ENCODE peak calls at places on chromosomes 5 and 9, in eight cellular contexts. L is hepatocyte, I is mammary epithelial cell, Z is GM23338, X is HepG2, R is fibroblast of lung, F is GM23248, G is endothelial cell of umbilical vein. V is an unnamed sample.

GRCh38 chr9:2727966-2728613 is 10.8 kb downstream of the KCNV2 start:
- DNase-seq in G (peak), I (peak), L (peak), F (peak), X (peak), R (peak), Z (peak), V (peak)

GRCh38 chr9:122223435-122223834 is 5.3 kb downstream of the LHX6 start:
- DNase-seq in L (no peak), X (no peak), G (no peak), Z (no peak), I (no peak), R (no peak), F (no peak), V (no peak)

GRCh38 chr9:15231788-15232635 is 75.0 kb downstream of the TTC39B start:
- DNase-seq in X (peak), Z (peak), F (peak), R (peak), G (peak), L (peak), I (peak), V (peak)

GRCh38 chr5:149445739-149446369 is 66.8 kb upstream of the IL17B start:
- DNase-seq in X (peak), F (peak), R (peak), G (peak), Z (no peak), I (peak), L (peak), V (no peak)

GRCh38 chr9:133716564-133717112 is 21.5 kb downstream of the SARDH start:
- DNase-seq in L (no peak), X (no peak), R (no peak), Z (no peak), F (no peak), G (no peak), I (no peak), V (no peak)

GRCh38 chr5:139392678-139393496 is 2.0 kb downstream of the PROB1 start:
- DNase-seq in F (peak), L (peak), R (peak), I (no peak), X (no peak), Z (peak), G (peak), V (peak)

GRCh38 chr5:9774472-9775079 is 144.4 kb upstream of the TAS2R1 start:
- DNase-seq in L (peak), I (peak), X (peak), G (no peak), Z (peak), R (peak), F (peak), V (no peak)

GRCh38 chr9:14485366-14485765 is 171.4 kb upstream of the NFIB start:
- DNase-seq in X (no peak), I (peak), F (peak), L (no peak), Z (no peak), G (no peak), R (peak), V (no peak)

GRCh38 chr5:78430816-78431215 is 70.4 kb downstream of the SCAMP1 start:
- DNase-seq in Z (no peak), X (no peak), R (no peak), F (peak), G (no peak), I (no peak), L (no peak), V (no peak)

GRCh38 chr9:83196946-83197345 is 134.0 kb upstream of the RASEF start:
- DNase-seq in L (no peak), X (no peak), I (peak), R (peak), F (no peak), Z (no peak), G (no peak), V (no peak)

GRCh38 chr5:132557425-132557805 is 638 bp downstream of the RAD50 start:
- DNase-seq in X (peak), L (peak), I (peak), Z (peak), G (peak), F (peak), R (peak), V (peak)

GRCh38 chr5:168047043-168047668 is 244.3 kb upstream of the WWC1 start:
- DNase-seq in X (peak), G (no peak), L (peak), Z (peak), I (peak), F (peak), R (peak), V (peak)

GRCh38 chr5:142244440-142244839 is 80.4 kb downstream of the SPRY4 start:
- DNase-seq in X (no peak), I (no peak), G (no peak), R (no peak), L (no peak), F (no peak), Z (no peak), V (no peak)

GRCh38 chr9:121638901-121639592 is 12.4 kb upstream of the DAB2IP start:
- DNase-seq in G (no peak), X (peak), R (no peak), I (no peak), Z (no peak), L (no peak), F (no peak), V (no peak)

GRCh38 chr9:93899609-93900435 is 55.3 kb downstream of the BARX1 start:
- DNase-seq in X (no peak), G (no peak), R (no peak), L (no peak), Z (no peak), I (no peak), F (no peak), V (no peak)

GRCh38 chr9:127877566-127877998 is at the start of gene AK1:
- DNase-seq in X (no peak), I (peak), L (peak), R (peak), G (peak), Z (peak), F (peak), V (no peak)

GRCh38 chr9:13529321-13530104 is 250.0 kb upstream of the MPDZ start:
- DNase-seq in Z (no peak), G (no peak), X (no peak), L (peak), I (peak), F (no peak), R (peak), V (no peak)

GRCh38 chr9:81771606-81772005 is 82.3 kb upstream of the TLE1 start:
- DNase-seq in Z (no peak), X (no peak), G (peak), F (peak), R (peak), I (no peak), L (no peak), V (no peak)

GRCh38 chr5:34410411-34411139 is 245.6 kb upstream of the RAI14 start:
- DNase-seq in Z (peak), L (no peak), I (no peak), R (peak), G (no peak), X (no peak), F (peak), V (no peak)

GRCh38 chr5:124844371-124844770 is 97.9 kb upstream of the ZNF608 start:
- DNase-seq in Z (no peak), G (no peak), L (no peak), R (no peak), F (peak), I (no peak), X (no peak), V (no peak)

GRCh38 chr5:1498623-1499416 is 24.9 kb downstream of the LPCAT1 start:
- DNase-seq in L (no peak), F (no peak), R (no peak), Z (no peak), G (no peak), I (no peak), X (no peak), V (no peak)

GRCh38 chr5:132067941-132068808 is 5.4 kb upstream of the CSF2 start:
- DNase-seq in F (no peak), Z (no peak), G (no peak), L (no peak), I (no peak), X (no peak), R (no peak), V (no peak)

GRCh38 chr9:4832786-4833579 is 40.2 kb downstream of the RCL1 start:
- DNase-seq in X (peak), G (peak), Z (no peak), R (peak), F (peak), L (peak), I (peak), V (no peak)

GRCh38 chr9:121439711-121440110 is 59.9 kb downstream of the GGTA1 start:
- DNase-seq in F (no peak), G (no peak), R (no peak), L (peak), I (no peak), Z (no peak), X (no peak), V (no peak)

GRCh38 chr9:105216440-105217178 is 27.8 kb upstream of the SLC44A1 start:
- DNase-seq in Z (no peak), L (no peak), R (peak), X (peak), F (peak), I (peak), G (no peak), V (no peak)

GRCh38 chr5:176739461-176740051 is 70.8 kb upstream of the UNC5A start:
- DNase-seq in G (no peak), Z (peak), L (no peak), X (no peak), R (no peak), F (no peak), I (no peak), V (no peak)

GRCh38 chr5:14659821-14660607 is 4.5 kb upstream of the OTULIN start:
- DNase-seq in I (peak), Z (no peak), X (no peak), L (no peak), G (no peak), R (peak), F (peak), V (no peak)

GRCh38 chr9:95127249-95128176 is 190.0 kb downstream of the FANCC start:
- DNase-seq in Z (peak), F (peak), R (peak), L (peak), I (peak), X (peak), G (peak), V (peak)

GRCh38 chr5:63727583-63727982 is 234.7 kb downstream of the HTR1A start:
- DNase-seq in F (no peak), I (no peak), G (no peak), L (no peak), X (no peak), Z (no peak), R (no peak), V (no peak)

GRCh38 chr5:140565024-140565779 is 574 bp downstream of the SLC35A4 start:
- DNase-seq in G (peak), X (no peak), R (peak), I (no peak), L (no peak), Z (no peak), F (peak), V (peak)

GRCh38 chr9:90420714-90421513 is 221.7 kb downstream of the DIRAS2 start:
- DNase-seq in L (no peak), I (no peak), R (peak), G (no peak), X (no peak), F (no peak), Z (no peak), V (no peak)

GRCh38 chr5:73094415-73094814 is 26.0 kb upstream of the TMEM171 start:
- DNase-seq in L (no peak), X (no peak), G (no peak), R (no peak), Z (no peak), F (no peak), I (no peak), V (no peak)

GRCh38 chr5:4868140-4868735 is 271.9 kb upstream of the ADAMTS16 start:
- DNase-seq in I (peak), F (peak), R (peak), Z (peak), L (peak), G (no peak), X (peak), V (peak)

GRCh38 chr5:115372121-115372520 is 75.7 kb upstream of the CCDC112 start:
- DNase-seq in F (peak), L (no peak), R (peak), X (no peak), G (no peak), Z (no peak), I (peak), V (no peak)

GRCh38 chr5:42467981-42468524 is 44.8 kb downstream of the GHR start:
- DNase-seq in Z (no peak), X (no peak), R (no peak), L (no peak), G (no peak), F (no peak), I (no peak), V (no peak)

GRCh38 chr5:156936972-156937371 is 26.1 kb downstream of the TIMD4 start:
- DNase-seq in F (no peak), I (no peak), R (no peak), X (no peak), L (no peak), Z (no peak), G (no peak), V (peak)

GRCh38 chr5:171630047-171630669 is 155.5 kb upstream of the SMIM23 start:
- DNase-seq in I (peak), G (peak), X (no peak), R (peak), L (peak), Z (peak), F (peak), V (no peak)

GRCh38 chr9:4397917-4398316 is 92.4 kb upstream of the SLC1A1 start:
- DNase-seq in F (peak), I (peak), G (no peak), X (no peak), R (peak), Z (no peak), L (no peak), V (no peak)

GRCh38 chr9:16542290-16542689 is 328.2 kb downstream of the BNC2 start:
- DNase-seq in X (no peak), R (no peak), L (no peak), F (no peak), I (no peak), G (peak), Z (no peak), V (no peak)

GRCh38 chr5:151571270-151572173 is 19.6 kb downstream of the FAT2 start:
- DNase-seq in I (peak), L (no peak), F (no peak), Z (peak), G (no peak), X (no peak), R (no peak), V (no peak)

DNA sequence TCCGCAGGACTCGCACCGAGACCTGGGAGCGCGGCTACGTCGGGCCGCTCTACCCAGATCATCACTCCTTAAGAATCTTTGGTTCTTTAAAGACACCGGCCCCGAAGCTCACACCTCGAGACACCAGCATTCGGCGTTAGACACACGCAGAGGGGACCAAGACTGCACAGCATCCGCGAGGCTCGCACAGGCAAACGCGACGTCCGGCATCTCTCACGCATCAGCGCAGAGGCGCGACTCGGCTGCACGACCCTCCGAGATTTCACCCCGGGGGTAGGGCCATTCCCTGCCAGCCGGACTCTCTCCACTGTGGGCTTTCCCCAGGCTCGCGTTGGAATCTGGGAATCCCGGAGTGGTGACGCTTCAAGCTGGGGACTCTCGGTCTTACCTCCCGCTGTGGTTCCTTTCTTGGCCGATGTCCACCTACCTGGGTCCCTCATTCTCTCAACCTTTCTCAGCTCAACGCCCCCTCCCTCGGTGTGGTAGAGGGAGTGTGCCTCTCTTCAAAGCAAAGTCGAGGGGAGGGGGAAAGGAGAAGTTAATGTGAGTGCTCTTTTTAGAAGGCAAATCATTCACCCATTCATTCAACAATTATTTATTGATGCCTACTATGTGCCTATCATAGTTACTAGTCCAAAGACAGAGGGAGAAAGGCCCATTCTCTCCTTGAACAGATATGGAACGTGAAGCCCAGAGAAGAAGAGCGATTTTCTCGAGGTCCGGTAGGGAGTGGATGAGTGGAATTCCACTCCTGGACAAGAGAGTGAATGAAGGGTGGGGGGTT is 1.3 kb upstream of the HAND1 start:
- DNase-seq in G (no peak), R (no peak), X (no peak), Z (peak), L (no peak), I (no peak), F (no peak), V (no peak)
- H3K4me3 ChIP-seq in G (no peak), R (no peak), X (no peak), Z (peak), L (no peak), I (no peak), F (no peak), V (no peak)

DNA sequence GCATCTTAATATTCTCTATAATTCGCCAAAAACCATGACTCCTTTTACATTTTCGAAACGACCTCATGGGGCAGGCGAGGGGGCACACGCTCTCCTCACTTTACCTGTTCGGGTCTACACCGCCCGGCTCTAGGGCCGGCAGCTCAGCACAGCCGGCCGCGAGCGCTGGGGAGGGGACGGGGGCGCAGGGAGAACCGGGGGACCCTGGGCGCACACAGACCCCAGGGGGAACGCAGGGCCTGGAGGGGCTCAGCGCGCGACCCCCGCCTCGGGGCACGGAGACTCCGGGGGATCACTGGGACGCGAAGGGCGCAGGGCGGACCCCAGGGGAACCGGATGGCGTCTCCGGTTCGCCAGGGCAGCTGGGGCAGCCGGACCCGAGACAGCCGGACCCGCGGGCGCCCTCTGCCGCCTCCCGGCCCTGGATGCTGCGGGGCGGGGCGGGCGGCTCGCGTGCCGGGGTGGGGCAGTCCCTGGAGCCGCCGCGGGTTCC is at the start of gene AHRR:
- DNase-seq in I (peak), R (peak), Z (peak), F (peak), G (peak), L (peak), X (peak), V (no peak)
- H2AFZ ChIP-seq in I (peak), R (peak), Z (peak), F (peak), G (peak), L (peak), X (no peak), V (no peak)

GRCh38 chr9:33445941-33446506 is 1.4 kb downstream of the AQP3 start:
- DNase-seq in X (no peak), L (no peak), I (no peak), F (no peak), G (no peak), R (no peak), Z (no peak), V (peak)
- H3K4me3 ChIP-seq in X (peak), L (no peak), I (peak), F (no peak), G (no peak), R (no peak), Z (no peak), V (peak)

GRCh38 chr9:92481029-92481633 is 1.2 kb downstream of the ASPN start:
- DNase-seq in I (peak), R (peak), L (no peak), Z (no peak), X (no peak), G (no peak), F (peak), V (no peak)
- H2AFZ ChIP-seq in I (peak), R (peak), L (no peak), Z (no peak), X (no peak), G (no peak), F (peak), V (no peak)

DNA sequence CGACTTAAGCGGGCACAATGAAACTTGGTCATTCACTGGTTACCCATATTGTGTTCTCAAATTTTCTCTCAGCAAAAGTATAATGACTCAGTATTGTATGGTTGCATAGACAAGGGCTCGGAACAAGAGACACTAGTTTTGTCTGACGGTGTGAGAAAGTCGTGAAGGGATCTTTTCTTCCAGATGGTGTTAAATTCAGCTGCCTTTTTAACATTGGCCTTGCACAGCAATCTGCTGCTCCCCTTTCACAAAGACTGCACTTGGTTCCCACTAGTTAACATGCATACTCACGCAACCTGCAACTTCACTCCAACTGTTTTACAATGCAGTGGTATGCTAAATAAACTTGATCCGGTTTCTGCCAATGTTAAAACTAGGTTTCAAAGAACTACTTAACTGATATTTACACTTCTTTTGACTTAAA is 219.2 kb downstream of the MEF2C start:
- DNase-seq in L (no peak), R (peak), I (no peak), X (no peak), F (no peak), G (no peak), Z (peak), V (no peak)
- H3K4me3 ChIP-seq in L (no peak), R (no peak), I (no peak), X (no peak), F (no peak), G (no peak), Z (no peak), V (no peak)

GRCh38 chr5:138354387-138354786 is 1.9 kb downstream of the KDM3B start:
- DNase-seq in G (no peak), R (no peak), Z (peak), L (no peak), F (no peak), X (no peak), I (no peak), V (no peak)
- H2AFZ ChIP-seq in G (no peak), R (no peak), Z (no peak), L (no peak), F (no peak), X (no peak), I (no peak), V (no peak)

V was measured in OCI-LY7.